ENCODE peak calls at places on chromosome 15, in seven cellular contexts. Q is breast epithelium, Y is endodermal cell, R is fibroblast of lung, D is ovary, P is uterus, L is neuronal stem cell. E is an unnamed sample.
A peak's percentile ranks its signal among the peaks of the same experiment; 100 is the strongest.

GRCh38 chr15:75573001-75573400 is 6.1 kb downstream of the PTPN9 start:
- DNase-seq in P (no peak), Y (no peak), L (no peak), D (no peak), R (peak; percentile 19), Q (no peak), E (no peak)

GRCh38 chr15:70857547-70858265 is 3.7 kb upstream of the LARP6 start:
- DNase-seq in Q (no peak), P (no peak), R (peak; percentile 56), L (no peak), D (no peak), Y (no peak), E (no peak)

GRCh38 chr15:34271493-34271892 is 46.7 kb downstream of the EMC4 start:
- DNase-seq in P (peak; percentile 72), R (peak; percentile 87), Q (no peak), D (no peak), Y (no peak), L (no peak), E (no peak)

GRCh38 chr15:80989110-80989517 is 505 bp downstream of the MESD start:
- DNase-seq in Q (no peak), P (no peak), Y (no peak), D (no peak), R (no peak), L (peak; percentile 37), E (no peak)

GRCh38 chr15:100592898-100593297 is 9.1 kb downstream of the LINS1 start:
- DNase-seq in Y (no peak), D (no peak), L (no peak), Q (no peak), R (no peak), P (no peak), E (no peak)

GRCh38 chr15:73389539-73389938 is 20.8 kb upstream of the HCN4 start:
- DNase-seq in Y (peak; percentile 88), D (no peak), P (no peak), R (no peak), Q (no peak), L (no peak), E (peak; percentile 60)

GRCh38 chr15:79977431-79977940 is 6.5 kb upstream of the BCL2A1 start:
- DNase-seq in Y (no peak), L (no peak), D (no peak), Q (no peak), R (no peak), P (no peak), E (peak; percentile 75)

GRCh38 chr15:96542130-96542770 is 211.8 kb downstream of the NR2F2 start:
- DNase-seq in L (no peak), R (no peak), Q (no peak), P (no peak), Y (no peak), D (no peak), E (no peak)

GRCh38 chr15:43105077-43105769 is 615 bp downstream of the UBR1 start:
- DNase-seq in D (no peak), Y (no peak), P (no peak), Q (no peak), L (no peak), R (no peak), E (no peak)

GRCh38 chr15:78390823-78391222 is 47.2 kb upstream of the IREB2 start:
- DNase-seq in R (no peak), Y (no peak), P (no peak), Q (no peak), D (no peak), L (no peak), E (no peak)

GRCh38 chr15:82909080-82909815 is 43.3 kb downstream of the HOMER2 start:
- DNase-seq in D (no peak), Q (no peak), R (no peak), L (no peak), P (no peak), Y (no peak), E (no peak)

GRCh38 chr15:76328962-76329361 is 7.6 kb upstream of the ISL2 start:
- DNase-seq in R (no peak), L (no peak), Y (no peak), D (no peak), P (no peak), Q (no peak), E (no peak)

GRCh38 chr15:59649603-59650002 is 7.7 kb downstream of the GTF2A2 start:
- DNase-seq in Y (no peak), Q (no peak), D (no peak), L (no peak), R (no peak), P (no peak), E (no peak)

GRCh38 chr15:61888074-61888780 is 172.0 kb downstream of the VPS13C start:
- DNase-seq in D (no peak), Q (no peak), L (no peak), R (peak; percentile 78), Y (no peak), P (no peak), E (no peak)

GRCh38 chr15:52360229-52361203 is 64.9 kb upstream of the MYO5C start:
- DNase-seq in L (peak; percentile 6), Y (no peak), D (no peak), P (no peak), R (no peak), Q (no peak), E (no peak)

GRCh38 chr15:28219116-28219515 is 102.9 kb downstream of the HERC2 start:
- DNase-seq in P (no peak), Y (no peak), D (no peak), Q (no peak), L (no peak), R (no peak), E (no peak)

GRCh38 chr15:71149645-71150557 is 34.6 kb downstream of the THSD4 start:
- DNase-seq in D (peak; percentile 49), Y (no peak), L (no peak), R (peak; percentile 51), P (peak; percentile 80), Q (no peak), E (no peak)

GRCh38 chr15:36468746-36469145 is 110.7 kb upstream of the CDIN1 start:
- DNase-seq in Y (no peak), L (no peak), R (peak; percentile 100), D (no peak), Q (no peak), P (no peak), E (no peak)

GRCh38 chr15:28977377-28978010 is 91.7 kb downstream of the APBA2 start:
- DNase-seq in Y (peak; percentile 65), Q (no peak), P (no peak), R (peak; percentile 96), L (no peak), D (no peak), E (peak; percentile 34)

GRCh38 chr15:75049392-75049791 is 26.0 kb downstream of the PPCDC start:
- DNase-seq in L (no peak), Y (no peak), R (peak; percentile 86), D (peak; percentile 88), P (peak; percentile 56), Q (peak; percentile 47), E (no peak)

GRCh38 chr15:70083946-70084345 is 13.8 kb downstream of the TLE3 start:
- DNase-seq in P (no peak), R (no peak), L (no peak), D (no peak), Q (no peak), Y (no peak), E (no peak)

DNA sequence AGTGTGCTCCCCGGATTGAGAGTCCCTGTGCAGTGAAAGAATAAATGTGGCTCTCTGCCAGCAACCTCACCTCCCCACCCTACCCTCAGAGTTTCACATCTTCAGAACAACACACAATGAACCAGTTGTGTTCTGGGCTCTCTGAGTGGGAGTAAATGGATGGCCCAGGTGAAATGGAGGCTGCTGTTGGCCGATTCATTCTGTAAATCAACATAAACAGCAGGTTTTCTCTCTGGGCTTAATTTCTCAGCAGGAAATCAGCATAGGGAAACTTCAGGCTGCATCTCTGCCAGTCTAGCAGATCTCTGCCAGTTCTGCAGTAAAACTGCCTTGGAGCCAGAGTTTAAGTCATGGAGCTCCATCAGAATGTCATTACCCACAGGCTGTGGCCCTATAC is 54.6 kb upstream of the FURIN start:
- DNase-seq in Y (peak; percentile 63), P (no peak), R (no peak), D (no peak), Q (no peak), L (no peak), E (no peak)
- H3K4me1 ChIP-seq in Y (peaks cover 11% of the 10 kb centered on the region), P (no peaks in the 10 kb centered on the region), R (no peaks in the 10 kb centered on the region), D (peaks cover 8% of the 10 kb centered on the region), Q (no peaks in the 10 kb centered on the region), L (no peaks in the 10 kb centered on the region), E (peaks cover 36% of the 10 kb centered on the region)

GRCh38 chr15:98796685-98797084 is 148.3 kb downstream of the IGF1R start:
- DNase-seq in Q (no peak), L (no peak), P (no peak), Y (peak; percentile 44), R (no peak), D (no peak), E (no peak)
- H3K4me1 ChIP-seq in Q (no peaks in the 10 kb centered on the region), L (peaks cover 43% of the 10 kb centered on the region), P (peaks cover 31% of the 10 kb centered on the region), Y (peaks cover 40% of the 10 kb centered on the region), R (peaks cover 16% of the 10 kb centered on the region), D (peaks cover 38% of the 10 kb centered on the region), E (peaks cover 42% of the 10 kb centered on the region)

DNA sequence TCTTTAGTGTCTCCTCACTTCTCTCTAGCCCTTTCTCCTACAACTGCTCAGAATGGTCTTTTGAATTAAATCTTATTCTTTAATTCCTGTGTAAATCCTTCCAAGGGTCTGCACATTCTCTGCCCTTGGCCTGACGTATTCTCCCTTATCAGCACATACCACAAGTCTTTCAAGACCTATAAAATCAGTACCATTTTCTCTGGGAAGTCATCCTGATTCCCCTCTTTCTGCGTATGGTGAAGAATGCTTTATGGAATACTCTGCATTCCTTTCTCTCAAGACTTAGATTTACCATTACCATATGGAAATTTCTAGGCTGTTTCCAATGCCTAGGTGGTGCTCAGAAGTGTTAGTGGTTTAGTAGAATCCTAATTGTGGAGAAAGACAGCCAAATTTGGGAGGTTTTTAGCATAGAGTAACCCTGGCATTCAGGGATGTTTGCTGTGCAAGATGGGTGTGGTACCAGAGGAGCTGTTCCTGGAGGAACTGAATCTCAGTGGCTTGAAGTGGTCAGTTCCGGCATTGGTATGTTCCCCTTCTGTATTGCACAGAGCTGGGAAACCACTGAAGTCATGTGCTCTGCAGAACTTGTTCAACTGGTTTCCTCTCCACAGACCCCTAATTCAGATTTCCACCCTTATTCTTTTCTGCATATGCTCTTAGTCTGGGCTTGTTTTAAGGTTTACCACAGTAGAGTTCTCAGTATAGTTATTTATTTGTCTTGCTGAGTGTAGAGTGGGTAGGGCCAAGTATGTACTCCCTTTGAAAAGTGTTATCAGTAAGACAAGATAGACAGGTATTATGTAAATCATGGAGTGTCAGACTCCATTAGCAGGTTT is 24.5 kb downstream of the IQGAP1 start:
- DNase-seq in P (no peak), R (peak; percentile 72), D (no peak), Y (peak; percentile 73), L (no peak), Q (peak; percentile 68), E (no peak)
- H3K4me1 ChIP-seq in P (peaks cover 20% of the 10 kb centered on the region), R (peaks cover 20% of the 10 kb centered on the region), D (peaks cover 9% of the 10 kb centered on the region), Y (peaks cover 16% of the 10 kb centered on the region), L (peaks cover 4% of the 10 kb centered on the region), Q (no peaks in the 10 kb centered on the region), E (peaks cover 47% of the 10 kb centered on the region)

GRCh38 chr15:68271854-68272471 is 5.6 kb upstream of the FEM1B start:
- DNase-seq in Q (peak; percentile 96), L (no peak), Y (peak; percentile 62), P (peak; percentile 71), R (peak; percentile 48), D (no peak), E (no peak)

GRCh38 chr15:68272797-68273271 is 4.7 kb upstream of the FEM1B start:
- DNase-seq in L (no peak), D (no peak), R (peak; percentile 64), P (peak; percentile 88), Y (no peak), Q (no peak), E (no peak)

GRCh38 chr15:68276668-68277067 is 877 bp upstream of the FEM1B start:
- DNase-seq in Y (no peak), R (no peak), D (no peak), P (no peak), L (no peak), Q (no peak), E (no peak)

GRCh38 chr15:68275165-68275746 is 2.3 kb upstream of the FEM1B start:
- DNase-seq in Q (peak; percentile 72), P (no peak), L (no peak), Y (no peak), R (peak; percentile 43), D (no peak), E (no peak)

GRCh38 chr15:68274184-68274848 is 3.2 kb upstream of the FEM1B start:
- DNase-seq in R (no peak), Q (no peak), P (no peak), D (no peak), L (no peak), Y (no peak), E (no peak)
- H3K4me1 ChIP-seq in R (peaks cover 29% of the 10 kb centered on the region), Q (peaks cover 15% of the 10 kb centered on the region), P (peaks cover 14% of the 10 kb centered on the region), D (peaks cover 7% of the 10 kb centered on the region), L (peaks cover 9% of the 10 kb centered on the region), Y (no peaks in the 10 kb centered on the region), E (peaks cover 27% of the 10 kb centered on the region)

E was measured in spleen.